ENCODE peak calls at places on chromosomes 13 and 19, in four cellular contexts. J is pancreas, L is body of pancreas, X is endodermal cell. F is an unnamed sample.

GRCh38 chr13:53200498-53201453 is 172.2 kb downstream of the OLFM4 start:
- DNase-seq in J (peak; percentile 72), L (peak; percentile 83), X (peak; percentile 95), F (peak; percentile 49)

GRCh38 chr19:34220472-34221063 is 33.8 kb upstream of the GARRE1 start:
- DNase-seq in J (peak; percentile 66), L (peak; percentile 77), X (peak; percentile 83), F (peak; percentile 75)

GRCh38 chr13:51034906-51035305 is 76.2 kb downstream of the C13orf42 start:
- DNase-seq in J (no peak), L (no peak), X (peak; percentile 13), F (peak; percentile 3)

GRCh38 chr19:17450264-17451075 is 2.0 kb upstream of the TMEM221 start:
- DNase-seq in J (no peak), L (no peak), X (no peak), F (no peak)

GRCh38 chr13:77565635-77566034 is 30.1 kb downstream of the SCEL start:
- DNase-seq in J (no peak), L (no peak), X (no peak), F (no peak)

GRCh38 chr19:35557539-35558399 is 5.7 kb downstream of the ATP4A start:
- DNase-seq in J (peak; percentile 72), L (peak; percentile 94), X (peak; percentile 100), F (peak; percentile 75)

GRCh38 chr13:40402931-40403412 is 263.5 kb downstream of the FOXO1 start:
- DNase-seq in J (no peak), L (no peak), X (peak; percentile 58), F (no peak)

GRCh38 chr19:37855098-37855497 is 51.3 kb downstream of the WDR87 start:
- DNase-seq in J (peak; percentile 23), L (peak; percentile 36), X (no peak), F (peak; percentile 39)

GRCh38 chr13:44474122-44474910 is 100.7 kb downstream of the SERP2 start:
- DNase-seq in J (no peak), L (no peak), X (no peak), F (no peak)

GRCh38 chr19:29576043-29576442 is 30.0 kb upstream of the POP4 start:
- DNase-seq in J (no peak), L (no peak), X (no peak), F (no peak)

GRCh38 chr13:107275312-107275711 is 707.4 kb upstream of the ARGLU1 start:
- DNase-seq in J (no peak), L (no peak), X (no peak), F (no peak)

GRCh38 chr13:42181381-42181953 is 90.5 kb upstream of the AKAP11 start:
- DNase-seq in J (no peak), L (no peak), X (no peak), F (no peak)

GRCh38 chr19:6241680-6242079 is 38.1 kb downstream of the MLLT1 start:
- DNase-seq in J (no peak), L (peak; percentile 66), X (no peak), F (no peak)

GRCh38 chr13:26985285-26985878 is 186.2 kb downstream of the USP12 start:
- DNase-seq in J (peak; percentile 81), L (peak; percentile 84), X (peak; percentile 88), F (peak; percentile 87)

GRCh38 chr13:46982856-46983582 is 86.2 kb upstream of the HTR2A start:
- DNase-seq in J (no peak), L (no peak), X (no peak), F (no peak)

GRCh38 chr19:7522072-7522922 is at the start of gene MCOLN1:
- DNase-seq in J (peak; percentile 99), L (peak; percentile 100), X (peak; percentile 99), F (peak; percentile 99)

DNA sequence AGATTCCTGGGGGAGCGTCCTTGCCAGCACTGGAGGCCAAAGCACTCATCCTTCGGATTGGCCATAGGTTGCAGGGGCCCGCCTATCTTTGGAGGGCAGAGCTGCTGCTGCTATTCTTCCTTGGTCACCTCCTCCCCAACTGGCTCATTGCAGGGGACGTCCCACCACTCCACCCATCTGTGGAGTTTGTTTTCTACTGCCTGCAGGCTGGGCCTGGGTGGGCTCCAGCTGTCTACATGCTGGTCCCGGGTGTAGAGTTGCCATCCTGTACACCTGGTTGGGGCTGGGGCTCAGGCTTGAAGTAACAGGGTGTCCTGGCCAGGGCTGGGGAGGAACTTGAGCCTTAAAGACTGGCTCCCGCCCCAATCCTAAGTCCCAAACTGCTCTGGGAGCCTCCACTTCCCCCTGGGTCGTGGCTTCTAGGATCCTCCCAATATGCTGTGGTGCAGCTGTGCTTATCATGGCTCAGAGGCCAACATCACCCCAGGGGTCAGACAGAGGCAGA is 2.1 kb downstream of the RNF225 start:
- DNase-seq in J (no peak), L (no peak), X (peak; percentile 55), F (no peak)
- H3K27ac ChIP-seq in J (no peak overlapping the region), L (no peak overlapping the region), X (no peak overlapping the region), F (no peak overlapping the region)

GRCh38 chr13:28337196-28338045 is 157.5 kb downstream of the FLT1 start:
- DNase-seq in J (no peak), L (no peak), X (no peak), F (no peak)

GRCh38 chr13:28336193-28336657 is 158.7 kb downstream of the FLT1 start:
- DNase-seq in J (no peak), L (no peak), X (no peak), F (no peak)

GRCh38 chr13:28338742-28339141 is 156.2 kb downstream of the FLT1 start:
- DNase-seq in J (no peak), L (no peak), X (no peak), F (no peak)

GRCh38 chr13:28339419-28339818 is 155.5 kb downstream of the FLT1 start:
- DNase-seq in J (no peak), L (no peak), X (no peak), F (no peak)

DNA sequence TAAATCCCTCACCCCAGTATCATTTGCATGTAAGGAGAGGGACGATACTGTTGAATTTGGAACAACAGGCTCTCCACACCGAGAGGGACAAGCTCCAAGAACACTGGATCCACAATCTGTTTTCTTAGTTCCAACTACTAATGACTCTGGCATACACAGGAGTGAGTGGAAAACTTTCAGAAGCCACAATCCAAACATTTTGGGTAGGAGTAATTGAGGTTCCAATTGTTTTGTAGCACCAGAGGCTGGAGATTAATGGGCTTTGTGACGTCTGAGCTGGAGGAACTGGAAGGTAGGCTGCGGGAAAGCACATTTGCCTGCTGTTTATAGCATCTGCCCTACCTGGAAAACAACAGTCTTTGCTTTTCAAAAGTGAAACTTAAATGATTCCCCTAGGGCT is 156.7 kb downstream of the FLT1 start:
- DNase-seq in J (no peak), L (no peak), X (no peak), F (no peak)
- H3K27ac ChIP-seq in J (no peak overlapping the region), L (no peak overlapping the region), X (no peak overlapping the region), F (no peak overlapping the region)

GRCh38 chr13:60013166-60013565 is 150.6 kb downstream of the DIAPH3 start:
- DNase-seq in J (no peak), L (no peak), X (no peak), F (no peak)
- H3K27ac ChIP-seq in J (no peak overlapping the region), L (no peak overlapping the region), X (no peak overlapping the region), F (no peak overlapping the region)

DNA sequence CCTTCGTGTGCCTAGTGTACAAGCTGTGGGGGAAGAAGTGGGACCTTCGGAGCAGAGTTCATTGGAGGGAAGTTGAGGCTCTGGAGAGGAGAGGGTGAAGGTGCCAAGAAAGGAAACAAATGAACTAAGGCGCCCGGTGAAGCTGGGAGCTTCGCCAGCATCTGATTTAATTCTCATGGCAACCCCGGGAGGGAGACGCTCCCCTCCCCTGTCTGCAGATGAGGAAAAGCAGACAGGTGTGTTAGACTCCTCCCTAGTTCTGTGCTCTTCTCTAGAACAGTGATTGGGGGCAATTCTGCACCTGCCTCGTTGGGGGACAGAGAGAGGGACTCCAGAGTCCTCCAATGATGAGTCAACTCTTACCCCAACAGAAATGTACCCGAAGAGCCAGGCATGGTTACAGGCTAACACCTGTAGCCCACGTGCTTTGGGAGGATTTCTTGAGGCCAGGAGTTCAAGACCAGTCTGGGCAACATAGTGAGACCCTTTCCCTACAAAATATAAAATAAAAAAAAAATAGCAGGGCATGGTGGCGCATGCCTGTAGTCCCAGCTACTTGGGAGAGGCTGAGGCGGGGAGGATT is 4.2 kb downstream of the SSC5D start:
- DNase-seq in J (no peak), L (no peak), X (no peak), F (no peak)
- H3K27ac ChIP-seq in J (no peak overlapping the region), L (no peak overlapping the region), X (no peak overlapping the region), F (no peak overlapping the region)

DNA sequence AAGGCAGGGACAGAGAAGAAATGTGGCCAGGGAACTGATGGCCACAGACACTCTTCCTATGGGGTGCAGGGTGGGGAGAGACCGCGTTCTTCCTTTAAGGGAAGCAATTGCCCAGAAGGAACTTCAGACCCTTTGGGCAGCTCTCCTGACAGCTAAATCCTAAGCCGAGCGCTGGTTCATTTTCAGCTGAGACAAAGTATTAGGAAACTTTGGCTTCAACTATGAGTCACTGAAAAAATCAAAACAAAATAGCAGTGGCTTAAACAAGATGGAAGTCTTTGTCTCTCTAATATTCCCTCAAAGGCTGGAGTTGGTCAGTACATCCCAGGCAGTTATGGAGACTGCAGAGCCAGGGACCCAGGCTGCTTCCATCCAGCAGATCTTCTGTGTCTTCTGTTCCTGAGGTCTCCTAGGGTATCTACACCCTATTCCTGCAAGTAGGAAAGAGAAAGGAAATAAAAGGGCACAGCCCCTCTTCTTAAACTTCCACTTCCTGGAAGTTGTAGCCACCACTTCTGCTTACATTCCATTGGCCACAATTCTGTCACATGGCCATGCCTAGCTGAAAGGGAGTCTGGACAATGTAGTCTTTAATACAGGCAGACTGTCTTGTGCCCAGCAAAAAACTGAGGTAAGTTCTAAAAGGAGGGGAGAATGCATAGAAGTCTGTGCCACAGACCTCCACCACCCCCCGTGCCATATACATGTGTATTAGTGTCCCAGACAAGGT is 163.5 kb downstream of the KATNAL1 start:
- DNase-seq in J (no peak), L (no peak), X (no peak), F (no peak)
- H3K27ac ChIP-seq in J (no peak overlapping the region), L (no peak overlapping the region), X (no peak overlapping the region), F (no peak overlapping the region)

DNA sequence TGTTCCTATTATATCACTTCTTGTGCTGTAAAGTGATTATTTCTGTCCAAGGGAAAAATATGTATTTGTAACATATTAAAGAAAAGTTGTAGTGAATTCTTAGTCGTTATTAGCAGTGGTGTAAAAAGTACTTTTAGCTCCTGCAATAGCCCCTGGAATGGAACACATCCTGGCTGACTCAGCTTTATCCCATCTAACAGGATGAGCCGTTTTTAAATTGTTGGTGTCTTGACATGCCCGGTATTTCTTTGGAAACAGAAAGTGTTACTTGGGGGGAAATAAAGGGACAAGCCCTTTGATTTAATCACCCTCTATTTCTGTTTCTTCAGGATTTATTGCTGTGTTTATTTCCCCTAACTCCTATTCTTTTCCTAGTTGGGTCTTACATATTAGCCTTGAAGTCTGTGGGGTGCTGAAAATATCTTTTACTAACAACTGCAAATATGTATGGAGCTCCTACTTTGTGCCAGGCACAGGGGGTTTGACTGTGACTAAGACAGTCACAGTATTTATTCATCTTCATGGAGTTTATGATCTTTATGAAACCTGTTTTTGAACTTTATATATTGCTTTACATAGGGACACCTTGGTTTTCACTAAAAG is 17.9 kb downstream of the COG3 start:
- DNase-seq in J (no peak), L (no peak), X (no peak), F (no peak)
- H3K27ac ChIP-seq in J (no peak overlapping the region), L (no peak overlapping the region), X (no peak overlapping the region), F (no peak overlapping the region)

DNA sequence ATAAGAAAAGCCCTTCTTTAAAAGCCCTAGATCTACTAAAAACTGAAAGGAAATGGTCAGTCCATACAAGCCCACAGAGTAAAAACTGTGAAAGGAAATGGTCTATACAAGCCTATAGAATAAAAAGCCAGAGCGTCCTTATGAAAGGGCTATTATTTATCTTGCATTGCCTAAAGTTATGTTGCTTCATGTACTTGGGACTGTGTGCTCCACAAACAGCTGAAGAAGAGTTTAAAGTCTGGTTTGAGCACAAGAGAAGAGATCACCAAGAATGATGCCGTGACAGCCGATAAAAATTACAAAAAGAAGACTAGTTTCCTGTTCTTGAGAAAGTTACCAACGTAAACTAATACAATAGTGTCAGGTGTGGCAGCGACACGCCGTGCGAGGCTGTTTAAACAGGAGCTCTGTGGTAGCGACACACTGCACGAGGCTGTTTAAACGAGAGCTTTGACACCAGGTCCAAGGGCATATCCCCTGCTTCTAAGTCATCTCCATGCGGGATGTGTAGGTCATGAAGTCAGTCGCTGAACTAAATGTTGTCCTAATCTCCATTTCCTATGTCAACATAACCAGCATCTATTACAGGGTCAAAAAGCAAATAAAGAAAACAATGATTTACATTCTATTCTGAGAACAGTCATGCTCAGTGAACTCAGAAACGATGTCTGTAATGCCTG is 24.9 kb downstream of the PCID2 start:
- DNase-seq in J (no peak), L (no peak), X (no peak), F (no peak)
- H3K27ac ChIP-seq in J (no peak overlapping the region), L (no peak overlapping the region), X (no peak overlapping the region), F (no peak overlapping the region)